ENCODE peak calls at places on chromosome 20, in four cellular contexts. U is heart right ventricle, N is HepG2, I is IMR-90. P is an unnamed sample.

GRCh38 chr20:10771435-10772140 is 97.8 kb upstream of the JAG1 start:
- DNase-seq in U (no peak), N (no peak), I (peak; percentile 38), P (peak; percentile 52)

GRCh38 chr20:37355252-37356180 is 9.6 kb downstream of the SRC start:
- DNase-seq in U (no peak), N (no peak), I (no peak), P (no peak)

GRCh38 chr20:25319241-25320034 is 71.2 kb downstream of the ABHD12 start:
- DNase-seq in U (no peak), N (no peak), I (no peak), P (no peak)

GRCh38 chr20:43666376-43667328 is at the start of gene MYBL2:
- DNase-seq in U (peak; percentile 40), N (peak; percentile 70), I (peak; percentile 45), P (peak; percentile 6)

GRCh38 chr20:52747736-52748135 is 224.4 kb upstream of the TSHZ2 start:
- DNase-seq in U (no peak), N (peak; percentile 37), I (no peak), P (no peak)

GRCh38 chr20:20452254-20452676 is 84.4 kb downstream of the INSM1 start:
- DNase-seq in U (peak; percentile 52), N (no peak), I (peak; percentile 78), P (peak; percentile 46)

GRCh38 chr20:10119336-10119735 is 84.5 kb downstream of the ANKEF1 start:
- DNase-seq in U (no peak), N (no peak), I (no peak), P (no peak)

GRCh38 chr20:51703446-51704287 is 64.5 kb downstream of the ATP9A start:
- DNase-seq in U (no peak), N (peak; percentile 99), I (no peak), P (no peak)

GRCh38 chr20:61724376-61724775 is 341.3 kb downstream of the TAF4 start:
- DNase-seq in U (no peak), N (peak; percentile 22), I (no peak), P (no peak)

GRCh38 chr20:2162125-2162822 is 60.6 kb downstream of the STK35 start:
- DNase-seq in U (no peak), N (no peak), I (peak; percentile 18), P (no peak)

GRCh38 chr20:61458146-61458746 is 206.2 kb downstream of the CDH4 start:
- DNase-seq in U (no peak), N (no peak), I (no peak), P (no peak)

GRCh38 chr20:4123537-4124225 is 108.3 kb upstream of the RNF24 start:
- DNase-seq in U (no peak), N (no peak), I (no peak), P (no peak)

GRCh38 chr20:32528291-32528891 is 56.7 kb downstream of the NOL4L start:
- DNase-seq in U (peak; percentile 64), N (no peak), I (no peak), P (no peak)

DNA sequence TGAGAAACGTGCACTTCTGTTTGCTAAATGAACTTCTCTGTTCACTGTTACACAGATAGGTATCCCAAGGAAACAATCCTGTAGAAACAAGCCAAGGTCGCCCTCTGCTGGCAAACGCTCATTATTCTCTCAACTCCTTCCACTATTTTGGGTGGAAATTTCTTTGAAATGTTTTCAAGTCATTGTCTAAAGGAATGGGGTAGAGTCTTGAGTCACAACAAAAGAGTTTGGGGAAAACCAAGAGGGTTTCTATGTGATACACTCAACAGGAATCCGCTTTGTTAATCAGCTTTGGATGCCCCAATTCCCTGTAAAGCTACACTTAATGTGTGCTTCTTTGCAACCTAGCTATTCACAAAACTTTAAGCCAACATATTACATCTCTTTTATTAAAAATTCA is 4.6 kb upstream of the RAE1 start:
- DNase-seq in U (peak; percentile 62), N (peak; percentile 69), I (peak; percentile 70), P (peak; percentile 77)
- TF ChIP-seq CTCF in U (peak; percentile 79), N (peak; percentile 90), I (peak; percentile 85), P (peak; percentile 84)

GRCh38 chr20:53774487-53775203 is 181.0 kb upstream of the ZNF217 start:
- DNase-seq in U (no peak), N (no peak), I (peak; percentile 95), P (peak; percentile 85)
- H3K4me3 ChIP-seq in U (no peak overlapping the region), N (no peak overlapping the region), I (no peak overlapping the region), P (no peak overlapping the region)

GRCh38 chr20:11786108-11786507 is 131.6 kb upstream of the BTBD3 start:
- DNase-seq in U (no peak), N (no peak), I (no peak), P (no peak)
- TF ChIP-seq CTCF in U (no peak), N (no peak), I (no peak), P (no peak)

GRCh38 chr20:46342451-46343357 is 34.4 kb upstream of the CDH22 start:
- DNase-seq in U (no peak), N (no peak), I (no peak), P (no peak)
- H3K4me3 ChIP-seq in U (peak overlapping the region; percentile 8), N (peak overlapping the region; percentile 23), I (no peak overlapping the region), P (no peak overlapping the region)

DNA sequence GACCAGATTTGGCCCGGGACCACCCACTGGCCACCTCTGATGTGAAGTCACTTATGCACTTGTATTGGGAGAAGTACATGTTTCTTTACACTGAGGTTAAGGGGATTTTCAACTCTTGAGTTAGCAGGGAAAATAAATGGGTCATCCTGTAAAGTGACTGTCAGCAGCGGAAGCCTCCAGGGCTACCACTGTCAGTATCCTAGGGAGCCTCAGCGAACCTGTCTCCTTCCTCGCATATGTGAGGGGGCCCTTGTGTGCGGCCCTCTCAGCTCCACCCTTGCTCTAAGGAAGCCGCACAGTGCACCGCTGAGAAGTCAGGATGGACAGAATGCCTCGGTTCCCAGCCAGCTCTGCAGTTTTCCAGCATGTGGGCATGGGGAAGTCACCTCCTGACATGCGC is 115.6 kb downstream of the SYCP2 start:
- DNase-seq in U (no peak), N (no peak), I (no peak), P (no peak)
- TF ChIP-seq CTCF in U (no peak), N (no peak), I (no peak), P (no peak)

GRCh38 chr20:35232575-35232974 is 6.1 kb downstream of the MMP24 start:
- DNase-seq in U (no peak), N (no peak), I (peak; percentile 75), P (peak; percentile 50)
- H3K4me3 ChIP-seq in U (no peak overlapping the region), N (no peak overlapping the region), I (no peak overlapping the region), P (no peak overlapping the region)

GRCh38 chr20:38434310-38434741 is 802 bp downstream of the SNHG17 start:
- DNase-seq in U (no peak), N (no peak), I (peak; percentile 23), P (no peak)
- TF ChIP-seq CTCF in U (no peak), N (no peak), I (no peak), P (peak; percentile 4)